ENCODE peak calls at places on chromosomes 3 and 15, in seven cellular contexts. One of them, this sample, is unnamed.

GRCh38 chr3:116445291-116445841 is at the start of gene LSAMP:
- DNase-seq in activated T-cell treated with anti-CD3 and anti-CD28 coated beads, Interleukin-2, amount 50 U/mL, for 4 hours: no peak
- DNase-seq in kidney glomerular epithelial cell: no peak
- DNase-seq in T-helper 1 cell: no peak
- DNase-seq in H9: peak
- DNase-seq in esophagus muscularis mucosa: no peak
- DNase-seq in GM10248: no peak
- DNase-seq in this sample: peak

GRCh38 chr3:134038071-134038491 is 8.4 kb upstream of the SLCO2A1 start:
- DNase-seq in activated T-cell treated with anti-CD3 and anti-CD28 coated beads, Interleukin-2, amount 50 U/mL, for 4 hours: no peak
- DNase-seq in kidney glomerular epithelial cell: no peak
- DNase-seq in T-helper 1 cell: no peak
- DNase-seq in H9: no peak
- DNase-seq in esophagus muscularis mucosa: no peak
- DNase-seq in GM10248: no peak
- DNase-seq in this sample: no peak

GRCh38 chr3:111311709-111312235 is 230.2 kb upstream of the CD96 start:
- DNase-seq in activated T-cell treated with anti-CD3 and anti-CD28 coated beads, Interleukin-2, amount 50 U/mL, for 4 hours: no peak
- DNase-seq in kidney glomerular epithelial cell: peak
- DNase-seq in T-helper 1 cell: no peak
- DNase-seq in H9: no peak
- DNase-seq in esophagus muscularis mucosa: no peak
- DNase-seq in GM10248: no peak
- DNase-seq in this sample: peak

GRCh38 chr3:107198522-107199271 is 178.5 kb upstream of the CCDC54 start:
- DNase-seq in activated T-cell treated with anti-CD3 and anti-CD28 coated beads, Interleukin-2, amount 50 U/mL, for 4 hours: no peak
- DNase-seq in kidney glomerular epithelial cell: no peak
- DNase-seq in T-helper 1 cell: no peak
- DNase-seq in H9: no peak
- DNase-seq in esophagus muscularis mucosa: no peak
- DNase-seq in GM10248: no peak
- DNase-seq in this sample: peak

GRCh38 chr3:101039285-101039684 is 46.1 kb upstream of the ABI3BP start:
- DNase-seq in activated T-cell treated with anti-CD3 and anti-CD28 coated beads, Interleukin-2, amount 50 U/mL, for 4 hours: no peak
- DNase-seq in kidney glomerular epithelial cell: no peak
- DNase-seq in T-helper 1 cell: no peak
- DNase-seq in H9: no peak
- DNase-seq in esophagus muscularis mucosa: no peak
- DNase-seq in GM10248: no peak
- DNase-seq in this sample: no peak

GRCh38 chr3:10373686-10374261 is 52.9 kb upstream of the SEC13 start:
- DNase-seq in activated T-cell treated with anti-CD3 and anti-CD28 coated beads, Interleukin-2, amount 50 U/mL, for 4 hours: no peak
- DNase-seq in kidney glomerular epithelial cell: no peak
- DNase-seq in T-helper 1 cell: no peak
- DNase-seq in H9: no peak
- DNase-seq in esophagus muscularis mucosa: no peak
- DNase-seq in GM10248: no peak
- DNase-seq in this sample: no peak

GRCh38 chr15:52331490-52332240 is 36.1 kb upstream of the MYO5C start:
- DNase-seq in activated T-cell treated with anti-CD3 and anti-CD28 coated beads, Interleukin-2, amount 50 U/mL, for 4 hours: peak
- DNase-seq in kidney glomerular epithelial cell: peak
- DNase-seq in T-helper 1 cell: peak
- DNase-seq in H9: no peak
- DNase-seq in esophagus muscularis mucosa: no peak
- DNase-seq in GM10248: peak
- DNase-seq in this sample: peak

GRCh38 chr3:100407977-100408532 is 6.7 kb downstream of the LNP1 start:
- DNase-seq in activated T-cell treated with anti-CD3 and anti-CD28 coated beads, Interleukin-2, amount 50 U/mL, for 4 hours: no peak
- DNase-seq in kidney glomerular epithelial cell: no peak
- DNase-seq in T-helper 1 cell: no peak
- DNase-seq in H9: no peak
- DNase-seq in esophagus muscularis mucosa: no peak
- DNase-seq in GM10248: no peak
- DNase-seq in this sample: no peak

GRCh38 chr3:72932416-72932815 is 44.6 kb downstream of the GXYLT2 start:
- DNase-seq in activated T-cell treated with anti-CD3 and anti-CD28 coated beads, Interleukin-2, amount 50 U/mL, for 4 hours: no peak
- DNase-seq in kidney glomerular epithelial cell: no peak
- DNase-seq in T-helper 1 cell: no peak
- DNase-seq in H9: no peak
- DNase-seq in esophagus muscularis mucosa: no peak
- DNase-seq in GM10248: no peak
- DNase-seq in this sample: no peak

GRCh38 chr3:101936419-101937331 is 87.4 kb downstream of the NFKBIZ start:
- DNase-seq in activated T-cell treated with anti-CD3 and anti-CD28 coated beads, Interleukin-2, amount 50 U/mL, for 4 hours: peak
- DNase-seq in kidney glomerular epithelial cell: peak
- DNase-seq in T-helper 1 cell: no peak
- DNase-seq in H9: no peak
- DNase-seq in esophagus muscularis mucosa: no peak
- DNase-seq in GM10248: peak
- DNase-seq in this sample: no peak

GRCh38 chr3:84987709-84988504 is 29.1 kb downstream of the CADM2 start:
- DNase-seq in activated T-cell treated with anti-CD3 and anti-CD28 coated beads, Interleukin-2, amount 50 U/mL, for 4 hours: no peak
- DNase-seq in kidney glomerular epithelial cell: no peak
- DNase-seq in T-helper 1 cell: no peak
- DNase-seq in H9: no peak
- DNase-seq in esophagus muscularis mucosa: no peak
- DNase-seq in GM10248: no peak
- DNase-seq in this sample: peak

GRCh38 chr15:31032959-31033358 is 41.5 kb upstream of the MTMR10 start:
- DNase-seq in activated T-cell treated with anti-CD3 and anti-CD28 coated beads, Interleukin-2, amount 50 U/mL, for 4 hours: no peak
- DNase-seq in kidney glomerular epithelial cell: peak
- DNase-seq in T-helper 1 cell: no peak
- DNase-seq in H9: no peak
- DNase-seq in esophagus muscularis mucosa: no peak
- DNase-seq in GM10248: no peak
- DNase-seq in this sample: no peak

GRCh38 chr15:74788716-74789151 is 6.9 kb downstream of the CSK start:
- DNase-seq in activated T-cell treated with anti-CD3 and anti-CD28 coated beads, Interleukin-2, amount 50 U/mL, for 4 hours: no peak
- DNase-seq in kidney glomerular epithelial cell: no peak
- DNase-seq in T-helper 1 cell: peak
- DNase-seq in H9: no peak
- DNase-seq in esophagus muscularis mucosa: no peak
- DNase-seq in GM10248: peak
- DNase-seq in this sample: no peak

GRCh38 chr3:113751145-113751544 is 4.3 kb downstream of the ATP6V1A start:
- DNase-seq in activated T-cell treated with anti-CD3 and anti-CD28 coated beads, Interleukin-2, amount 50 U/mL, for 4 hours: no peak
- DNase-seq in kidney glomerular epithelial cell: no peak
- DNase-seq in T-helper 1 cell: no peak
- DNase-seq in H9: no peak
- DNase-seq in esophagus muscularis mucosa: no peak
- DNase-seq in GM10248: no peak
- DNase-seq in this sample: no peak

GRCh38 chr15:50066202-50066601 is 52.8 kb downstream of the ATP8B4 start:
- DNase-seq in activated T-cell treated with anti-CD3 and anti-CD28 coated beads, Interleukin-2, amount 50 U/mL, for 4 hours: no peak
- DNase-seq in kidney glomerular epithelial cell: no peak
- DNase-seq in T-helper 1 cell: no peak
- DNase-seq in H9: no peak
- DNase-seq in esophagus muscularis mucosa: no peak
- DNase-seq in GM10248: no peak
- DNase-seq in this sample: no peak

GRCh38 chr15:86115138-86115801 is 35.6 kb downstream of the AGBL1 start:
- DNase-seq in activated T-cell treated with anti-CD3 and anti-CD28 coated beads, Interleukin-2, amount 50 U/mL, for 4 hours: no peak
- DNase-seq in kidney glomerular epithelial cell: no peak
- DNase-seq in T-helper 1 cell: no peak
- DNase-seq in H9: no peak
- DNase-seq in esophagus muscularis mucosa: no peak
- DNase-seq in GM10248: no peak
- DNase-seq in this sample: peak

GRCh38 chr3:63644212-63644777 is 8.2 kb upstream of the SNTN start:
- DNase-seq in activated T-cell treated with anti-CD3 and anti-CD28 coated beads, Interleukin-2, amount 50 U/mL, for 4 hours: no peak
- DNase-seq in kidney glomerular epithelial cell: no peak
- DNase-seq in T-helper 1 cell: no peak
- DNase-seq in H9: peak
- DNase-seq in esophagus muscularis mucosa: no peak
- DNase-seq in GM10248: no peak
- DNase-seq in this sample: no peak

GRCh38 chr3:171353423-171353822 is 106.8 kb downstream of the TNIK start:
- DNase-seq in activated T-cell treated with anti-CD3 and anti-CD28 coated beads, Interleukin-2, amount 50 U/mL, for 4 hours: no peak
- DNase-seq in kidney glomerular epithelial cell: peak
- DNase-seq in T-helper 1 cell: no peak
- DNase-seq in H9: no peak
- DNase-seq in esophagus muscularis mucosa: no peak
- DNase-seq in GM10248: no peak
- DNase-seq in this sample: no peak

GRCh38 chr15:77500986-77501385 is 80.3 kb downstream of the HMG20A start:
- DNase-seq in activated T-cell treated with anti-CD3 and anti-CD28 coated beads, Interleukin-2, amount 50 U/mL, for 4 hours: no peak
- DNase-seq in kidney glomerular epithelial cell: no peak
- DNase-seq in T-helper 1 cell: no peak
- DNase-seq in H9: no peak
- DNase-seq in esophagus muscularis mucosa: no peak
- DNase-seq in GM10248: no peak
- DNase-seq in this sample: no peak

GRCh38 chr15:85764649-85765277 is 30.0 kb downstream of the KLHL25 start:
- DNase-seq in activated T-cell treated with anti-CD3 and anti-CD28 coated beads, Interleukin-2, amount 50 U/mL, for 4 hours: no peak
- DNase-seq in kidney glomerular epithelial cell: no peak
- DNase-seq in T-helper 1 cell: no peak
- DNase-seq in H9: no peak
- DNase-seq in esophagus muscularis mucosa: no peak
- DNase-seq in GM10248: no peak
- DNase-seq in this sample: no peak

GRCh38 chr3:38147434-38147833 is 9.0 kb downstream of the MYD88 start:
- DNase-seq in activated T-cell treated with anti-CD3 and anti-CD28 coated beads, Interleukin-2, amount 50 U/mL, for 4 hours: no peak
- DNase-seq in kidney glomerular epithelial cell: no peak
- DNase-seq in T-helper 1 cell: no peak
- DNase-seq in H9: no peak
- DNase-seq in esophagus muscularis mucosa: no peak
- DNase-seq in GM10248: no peak
- DNase-seq in this sample: no peak

GRCh38 chr15:96254168-96254567 is 76.3 kb upstream of the NR2F2 start:
- DNase-seq in activated T-cell treated with anti-CD3 and anti-CD28 coated beads, Interleukin-2, amount 50 U/mL, for 4 hours: no peak
- DNase-seq in kidney glomerular epithelial cell: no peak
- DNase-seq in T-helper 1 cell: no peak
- DNase-seq in H9: no peak
- DNase-seq in esophagus muscularis mucosa: no peak
- DNase-seq in GM10248: no peak
- DNase-seq in this sample: no peak

GRCh38 chr15:71562251-71562650 is 248.1 kb upstream of the NR2E3 start:
- DNase-seq in activated T-cell treated with anti-CD3 and anti-CD28 coated beads, Interleukin-2, amount 50 U/mL, for 4 hours: no peak
- DNase-seq in kidney glomerular epithelial cell: no peak
- DNase-seq in T-helper 1 cell: no peak
- DNase-seq in H9: no peak
- DNase-seq in esophagus muscularis mucosa: no peak
- DNase-seq in GM10248: no peak
- DNase-seq in this sample: no peak

GRCh38 chr3:130772124-130772523 is 25.5 kb upstream of the PIK3R4 start:
- DNase-seq in activated T-cell treated with anti-CD3 and anti-CD28 coated beads, Interleukin-2, amount 50 U/mL, for 4 hours: no peak
- DNase-seq in kidney glomerular epithelial cell: no peak
- DNase-seq in T-helper 1 cell: no peak
- DNase-seq in H9: no peak
- DNase-seq in esophagus muscularis mucosa: no peak
- DNase-seq in GM10248: no peak
- DNase-seq in this sample: no peak